ENCODE peak calls at places on chromosomes 13 and 19, in four cellular contexts. I, J, O and F are unnamed samples.

GRCh38 chr13:76634431-76635191 is 251.6 kb downstream of the KCTD12 start:
- DNase-seq in I (no peak), O (no peak), J (no peak), F (no peak)

GRCh38 chr19:15538774-15539173 is 30.4 kb downstream of the CYP4F22 start:
- DNase-seq in O (peak; percentile 4), J (no peak), I (no peak), F (no peak)

GRCh38 chr19:4088975-4089374 is 22.3 kb upstream of the ZBTB7A start:
- DNase-seq in J (no peak), O (no peak), I (no peak), F (no peak)

GRCh38 chr19:47411101-47411500 is 8.2 kb downstream of the MEIS3 start:
- DNase-seq in I (no peak), O (peak; percentile 40), J (no peak), F (no peak)

GRCh38 chr13:60001892-60002291 is 161.8 kb downstream of the DIAPH3 start:
- DNase-seq in I (no peak), O (no peak), J (no peak), F (no peak)

GRCh38 chr19:33400856-33401682 is 27.6 kb downstream of the CEBPG start:
- DNase-seq in J (no peak), I (no peak), O (no peak), F (no peak)

GRCh38 chr19:33005440-33005839 is 33.4 kb downstream of the FAAP24 start:
- DNase-seq in O (no peak), I (no peak), J (no peak), F (no peak)

GRCh38 chr13:32031025-32031814 is at the start of gene FRY:
- DNase-seq in O (peak; percentile 58), I (peak; percentile 55), J (no peak), F (no peak)

GRCh38 chr13:102220681-102221228 is 181.1 kb downstream of the FGF14 start:
- DNase-seq in J (no peak), O (no peak), I (no peak), F (no peak)

GRCh38 chr19:29845576-29846176 is 33.9 kb downstream of the CCNE1 start:
- DNase-seq in I (no peak), O (peak; percentile 18), J (no peak), F (peak; percentile 29)

GRCh38 chr13:111029957-111030609 is 85.0 kb upstream of the ARHGEF7 start:
- DNase-seq in J (no peak), I (no peak), O (no peak), F (no peak)

GRCh38 chr13:97344250-97345175 is 89.5 kb upstream of the RAP2A start:
- DNase-seq in O (peak; percentile 61), I (peak; percentile 78), J (no peak), F (peak; percentile 22)

GRCh38 chr13:111388851-111389500 is 68.5 kb downstream of the TEX29 start:
- DNase-seq in J (no peak), I (no peak), O (no peak), F (no peak)

GRCh38 chr13:111468037-111468959 is 147.9 kb downstream of the TEX29 start:
- DNase-seq in O (no peak), I (no peak), J (no peak), F (no peak)

DNA sequence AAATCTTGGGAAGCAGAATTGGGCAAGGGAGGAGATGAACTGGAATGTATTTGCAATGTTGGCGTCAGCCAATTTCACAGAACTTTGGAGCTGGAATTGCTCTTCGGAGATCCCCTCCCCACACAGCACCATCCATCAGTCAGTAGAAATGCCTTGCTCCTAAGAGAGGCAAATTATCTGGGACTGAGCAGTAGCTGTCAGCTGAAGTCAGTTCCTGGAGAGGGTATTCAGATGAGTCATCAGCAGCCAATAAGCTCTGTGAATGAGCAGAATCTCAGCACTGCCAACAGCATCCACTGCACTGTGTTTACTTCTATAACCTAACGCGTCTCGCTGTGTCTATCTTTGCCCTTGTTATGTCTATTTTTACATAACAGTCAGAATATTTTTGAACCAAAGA is 213.7 kb downstream of the SLITRK5 start:
- DNase-seq in I (no peak), J (no peak), O (peak; percentile 2), F (no peak)
- TF ChIP-seq FOS in I (no peak), J (no peak), O (no peak), F (no peak)

GRCh38 chr19:41328818-41329220 is 18.8 kb downstream of the CCDC97 start:
- DNase-seq in O (no peak), J (no peak), I (peak; percentile 52), F (no peak)

GRCh38 chr19:41325947-41326706 is 16.2 kb downstream of the CCDC97 start:
- DNase-seq in I (peak; percentile 87), O (peak; percentile 80), J (no peak), F (peak; percentile 33)

GRCh38 chr19:41327076-41327475 is 17.1 kb downstream of the CCDC97 start:
- DNase-seq in I (no peak), O (no peak), J (no peak), F (no peak)

GRCh38 chr19:41327499-41328156 is 17.7 kb downstream of the CCDC97 start:
- DNase-seq in O (peak; percentile 49), I (peak; percentile 88), J (no peak), F (peak; percentile 40)

GRCh38 chr19:41328157-41328817 is 18.3 kb downstream of the CCDC97 start:
- DNase-seq in O (peak; percentile 71), I (peak; percentile 54), J (no peak), F (no peak)
- TF ChIP-seq FOS in O (peak; percentile 53), I (no peak), J (no peak), F (no peak)

GRCh38 chr19:55369651-55370304 is 485 bp downstream of the IL11 start:
- DNase-seq in J (no peak), I (no peak), O (peak; percentile 76), F (peak; percentile 93)
- TF ChIP-seq FOS in J (no peak), I (no peak), O (no peak), F (no peak)

GRCh38 chr13:86757236-86757978 is 913.8 kb upstream of the SLITRK5 start:
- DNase-seq in J (no peak), O (no peak), I (no peak), F (no peak)
- TF ChIP-seq FOS in J (no peak), O (no peak), I (no peak), F (no peak)

GRCh38 chr13:98351636-98352035 is 174.6 kb upstream of the RNF113B start:
- DNase-seq in J (no peak), O (no peak), I (no peak), F (no peak)

GRCh38 chr13:98350746-98351330 is 173.8 kb upstream of the RNF113B start:
- DNase-seq in J (no peak), I (no peak), O (no peak), F (no peak)

GRCh38 chr13:98349731-98350305 is 172.7 kb upstream of the RNF113B start:
- DNase-seq in I (peak; percentile 10), O (no peak), J (no peak), F (no peak)

GRCh38 chr13:98352226-98352625 is 175.2 kb upstream of the RNF113B start:
- DNase-seq in J (no peak), O (no peak), I (no peak), F (no peak)

GRCh38 chr13:98353750-98354149 is 176.7 kb upstream of the RNF113B start:
- DNase-seq in O (peak; percentile 13), J (no peak), I (no peak), F (no peak)
- TF ChIP-seq FOS in O (no peak), J (no peak), I (no peak), F (no peak)

GRCh38 chr13:75481176-75482069 is 546 bp downstream of the TBC1D4 start:
- DNase-seq in J (no peak), O (no peak), I (peak; percentile 52), F (peak; percentile 29)
- TF ChIP-seq FOS in J (no peak), O (no peak), I (no peak), F (no peak)

GRCh38 chr13:83048419-83048818 is 833.9 kb downstream of the SLITRK1 start:
- DNase-seq in I (no peak), J (no peak), O (peak; percentile 3), F (no peak)
- TF ChIP-seq FOS in I (no peak), J (no peak), O (no peak), F (no peak)

GRCh38 chr13:48334534-48335127 is 31.1 kb downstream of the RB1 start:
- DNase-seq in I (peak; percentile 71), J (peak; percentile 24), O (peak; percentile 45), F (peak; percentile 7)
- TF ChIP-seq FOS in I (no peak), J (no peak), O (no peak), F (no peak)

GRCh38 chr19:2528543-2529173 is 52.7 kb downstream of the GADD45B start:
- DNase-seq in O (no peak), J (no peak), I (no peak), F (no peak)

GRCh38 chr19:2532252-2533071 is 56.5 kb downstream of the GADD45B start:
- DNase-seq in J (no peak), O (peak; percentile 76), I (peak; percentile 90), F (no peak)

GRCh38 chr19:2527716-2528115 is 51.8 kb downstream of the GADD45B start:
- DNase-seq in J (no peak), O (no peak), I (no peak), F (no peak)

GRCh38 chr19:2527171-2527570 is 51.2 kb downstream of the GADD45B start:
- DNase-seq in O (no peak), I (no peak), J (no peak), F (no peak)

DNA sequence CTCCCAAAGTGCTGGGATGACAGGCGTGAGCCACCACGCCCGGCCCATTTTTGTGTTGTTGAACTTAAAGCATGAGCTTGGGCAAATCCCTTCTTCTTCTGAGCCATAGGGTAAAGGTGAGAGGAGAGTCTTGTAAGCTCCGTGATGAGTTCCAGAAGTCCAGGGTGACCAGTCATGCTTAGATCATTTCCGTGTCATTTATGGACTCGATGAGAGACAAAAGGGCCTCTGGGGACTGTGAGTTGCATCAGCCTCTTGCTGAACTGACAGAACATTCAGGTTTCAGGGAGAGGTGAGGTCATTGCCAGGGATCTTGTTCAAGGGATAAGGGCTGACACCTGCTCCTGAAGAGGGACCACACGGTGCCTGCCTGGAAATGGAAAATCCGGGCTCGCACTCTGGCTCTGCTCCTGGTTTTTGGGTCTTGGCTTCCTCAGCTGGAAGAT is 53.6 kb downstream of the GADD45B start:
- DNase-seq in O (peak; percentile 96), J (no peak), I (peak; percentile 75), F (no peak)
- TF ChIP-seq FOS in O (peak; percentile 76), J (no peak), I (peak; percentile 86), F (no peak)